ENCODE peak calls at places on chromosomes 11 and 22, in four cellular contexts. One of them, this sample, is unnamed.

GRCh38 chr11:74182635-74183034 is 11.5 kb downstream of the PPME1 start:
- DNase-seq in fibroblast of the aortic adventitia: peak
- DNase-seq in GM12865: no peak
- DNase-seq in AG09309: no peak
- DNase-seq in this sample: no peak

GRCh38 chr11:129260750-129261149 is 68.6 kb upstream of the ARHGAP32 start:
- DNase-seq in fibroblast of the aortic adventitia: peak
- DNase-seq in AG09309: no peak
- DNase-seq in GM12865: no peak
- DNase-seq in this sample: no peak

GRCh38 chr11:86523738-86524602 is 148.4 kb downstream of the ME3 start:
- DNase-seq in GM12865: no peak
- DNase-seq in fibroblast of the aortic adventitia: peak
- DNase-seq in AG09309: no peak
- DNase-seq in this sample: no peak

GRCh38 chr11:130192845-130193267 is 33.3 kb downstream of the ST14 start:
- DNase-seq in GM12865: no peak
- DNase-seq in AG09309: no peak
- DNase-seq in fibroblast of the aortic adventitia: no peak
- DNase-seq in this sample: no peak

GRCh38 chr11:72072348-72072747 is 8.0 kb downstream of the NUMA1 start:
- DNase-seq in fibroblast of the aortic adventitia: peak
- DNase-seq in GM12865: no peak
- DNase-seq in AG09309: peak
- DNase-seq in this sample: no peak

GRCh38 chr22:36950797-36951590 is 37.6 kb downstream of the CSF2RB start:
- DNase-seq in AG09309: no peak
- DNase-seq in GM12865: no peak
- DNase-seq in fibroblast of the aortic adventitia: no peak
- DNase-seq in this sample: no peak

GRCh38 chr11:129973809-129974208 is 28.8 kb downstream of the PRDM10 start:
- DNase-seq in GM12865: no peak
- DNase-seq in fibroblast of the aortic adventitia: no peak
- DNase-seq in AG09309: no peak
- DNase-seq in this sample: no peak

GRCh38 chr11:82462588-82462987 is 271.1 kb downstream of the FAM181B start:
- DNase-seq in GM12865: no peak
- DNase-seq in fibroblast of the aortic adventitia: no peak
- DNase-seq in AG09309: no peak
- DNase-seq in this sample: no peak

GRCh38 chr22:44623771-44624510 is 78.1 kb upstream of the PRR5 start:
- DNase-seq in GM12865: peak
- DNase-seq in AG09309: no peak
- DNase-seq in fibroblast of the aortic adventitia: peak
- DNase-seq in this sample: peak

GRCh38 chr11:102117472-102118113 is 7.3 kb downstream of the YAP1 start:
- DNase-seq in GM12865: no peak
- DNase-seq in AG09309: no peak
- DNase-seq in fibroblast of the aortic adventitia: peak
- DNase-seq in this sample: no peak

GRCh38 chr11:134171951-134172350 is 51.8 kb downstream of the NCAPD3 start:
- DNase-seq in fibroblast of the aortic adventitia: no peak
- DNase-seq in GM12865: no peak
- DNase-seq in AG09309: no peak
- DNase-seq in this sample: no peak

GRCh38 chr11:126403658-126404057 is 48.2 kb downstream of the ST3GAL4 start:
- DNase-seq in GM12865: peak
- DNase-seq in fibroblast of the aortic adventitia: no peak
- DNase-seq in AG09309: no peak
- DNase-seq in this sample: no peak

GRCh38 chr11:117345039-117345438 is 17.4 kb downstream of the CEP164 start:
- DNase-seq in AG09309: peak
- DNase-seq in fibroblast of the aortic adventitia: peak
- DNase-seq in GM12865: no peak
- DNase-seq in this sample: no peak

GRCh38 chr11:87038235-87038960 is 664 bp downstream of the TMEM135 start:
- DNase-seq in GM12865: peak
- DNase-seq in fibroblast of the aortic adventitia: no peak
- DNase-seq in AG09309: no peak
- DNase-seq in this sample: no peak

GRCh38 chr11:106990322-106990721 is 28.0 kb downstream of the GUCY1A2 start:
- DNase-seq in AG09309: no peak
- DNase-seq in fibroblast of the aortic adventitia: no peak
- DNase-seq in GM12865: no peak
- DNase-seq in this sample: peak

GRCh38 chr11:86408845-86409244 is 34.2 kb downstream of the CCDC81 start:
- DNase-seq in AG09309: no peak
- DNase-seq in fibroblast of the aortic adventitia: no peak
- DNase-seq in GM12865: no peak
- DNase-seq in this sample: no peak

GRCh38 chr11:8928981-8929615 is 3.6 kb downstream of the C11orf16 start:
- DNase-seq in AG09309: peak
- DNase-seq in GM12865: no peak
- DNase-seq in fibroblast of the aortic adventitia: no peak
- DNase-seq in this sample: no peak

GRCh38 chr11:113163291-113164030 is 150.9 kb upstream of the TTC12 start:
- DNase-seq in GM12865: no peak
- DNase-seq in fibroblast of the aortic adventitia: peak
- DNase-seq in AG09309: no peak
- DNase-seq in this sample: no peak

GRCh38 chr11:5247479-5248192 is 2.0 kb downstream of the HBG1 start:
- DNase-seq in fibroblast of the aortic adventitia: no peak
- DNase-seq in AG09309: no peak
- DNase-seq in GM12865: no peak
- DNase-seq in this sample: no peak

GRCh38 chr11:123973816-123974215 is 3.8 kb downstream of the OR10S1 start:
- DNase-seq in AG09309: peak
- DNase-seq in GM12865: no peak
- DNase-seq in fibroblast of the aortic adventitia: peak
- DNase-seq in this sample: no peak

GRCh38 chr11:117090111-117090706 is 8.0 kb downstream of the SIK3 start:
- DNase-seq in AG09309: no peak
- DNase-seq in fibroblast of the aortic adventitia: no peak
- DNase-seq in GM12865: no peak
- DNase-seq in this sample: no peak

GRCh38 chr11:2221024-2221423 is 49.4 kb downstream of the ASCL2 start:
- DNase-seq in GM12865: no peak
- DNase-seq in AG09309: no peak
- DNase-seq in fibroblast of the aortic adventitia: no peak
- DNase-seq in this sample: no peak
- H3K4me3 ChIP-seq in GM12865: no peak
- H3K4me3 ChIP-seq in AG09309: no peak
- H3K4me3 ChIP-seq in fibroblast of the aortic adventitia: no peak
- H3K4me3 ChIP-seq in this sample: no peak

GRCh38 chr22:41252365-41252764 is 11.6 kb upstream of the CHADL start:
- DNase-seq in fibroblast of the aortic adventitia: no peak
- DNase-seq in GM12865: no peak
- DNase-seq in AG09309: no peak
- DNase-seq in this sample: no peak

GRCh38 chr22:41254230-41254629 is 13.5 kb upstream of the CHADL start:
- DNase-seq in fibroblast of the aortic adventitia: no peak
- DNase-seq in AG09309: no peak
- DNase-seq in GM12865: no peak
- DNase-seq in this sample: no peak

GRCh38 chr22:41256898-41257260 is 16.1 kb upstream of the CHADL start:
- DNase-seq in AG09309: no peak
- DNase-seq in GM12865: no peak
- DNase-seq in fibroblast of the aortic adventitia: peak
- DNase-seq in this sample: no peak

GRCh38 chr22:41257696-41258095 is 17.0 kb upstream of the CHADL start:
- DNase-seq in GM12865: no peak
- DNase-seq in AG09309: no peak
- DNase-seq in fibroblast of the aortic adventitia: no peak
- DNase-seq in this sample: no peak

GRCh38 chr22:41256254-41256897 is 15.6 kb upstream of the CHADL start:
- DNase-seq in fibroblast of the aortic adventitia: peak
- DNase-seq in AG09309: peak
- DNase-seq in GM12865: no peak
- DNase-seq in this sample: no peak
- TF ChIP-seq CTCF in fibroblast of the aortic adventitia: peak
- TF ChIP-seq CTCF in AG09309: peak
- TF ChIP-seq CTCF in GM12865: no peak
- TF ChIP-seq CTCF in this sample: no peak

GRCh38 chr11:12888525-12889158 is 120.5 kb upstream of the RASSF10 start:
- DNase-seq in fibroblast of the aortic adventitia: peak
- DNase-seq in AG09309: peak
- DNase-seq in GM12865: peak
- DNase-seq in this sample: peak

GRCh38 chr11:12886508-12886907 is 122.6 kb upstream of the RASSF10 start:
- DNase-seq in AG09309: no peak
- DNase-seq in GM12865: no peak
- DNase-seq in fibroblast of the aortic adventitia: no peak
- DNase-seq in this sample: no peak

GRCh38 chr11:12893787-12894672 is 115.1 kb upstream of the RASSF10 start:
- DNase-seq in fibroblast of the aortic adventitia: peak
- DNase-seq in GM12865: peak
- DNase-seq in AG09309: no peak
- DNase-seq in this sample: peak

GRCh38 chr11:12889243-12889642 is 119.9 kb upstream of the RASSF10 start:
- DNase-seq in AG09309: peak
- DNase-seq in GM12865: no peak
- DNase-seq in fibroblast of the aortic adventitia: peak
- DNase-seq in this sample: no peak

GRCh38 chr11:12890476-12890875 is 118.6 kb upstream of the RASSF10 start:
- DNase-seq in AG09309: no peak
- DNase-seq in fibroblast of the aortic adventitia: peak
- DNase-seq in GM12865: no peak
- DNase-seq in this sample: no peak
- H3K4me3 ChIP-seq in AG09309: no peak
- H3K4me3 ChIP-seq in fibroblast of the aortic adventitia: no peak
- H3K4me3 ChIP-seq in GM12865: no peak
- H3K4me3 ChIP-seq in this sample: no peak

GRCh38 chr11:64007160-64007628 is 21.0 kb downstream of the OTUB1 start:
- DNase-seq in GM12865: no peak
- DNase-seq in fibroblast of the aortic adventitia: peak
- DNase-seq in AG09309: no peak
- DNase-seq in this sample: no peak
- TF ChIP-seq CTCF in GM12865: no peak
- TF ChIP-seq CTCF in fibroblast of the aortic adventitia: no peak
- TF ChIP-seq CTCF in AG09309: no peak
- TF ChIP-seq CTCF in this sample: no peak

GRCh38 chr11:65921033-65921555 is 1.9 kb downstream of the DRAP1 start:
- DNase-seq in AG09309: no peak
- DNase-seq in fibroblast of the aortic adventitia: no peak
- DNase-seq in GM12865: no peak
- DNase-seq in this sample: no peak
- H3K4me3 ChIP-seq in AG09309: peak
- H3K4me3 ChIP-seq in fibroblast of the aortic adventitia: peak
- H3K4me3 ChIP-seq in GM12865: no peak
- H3K4me3 ChIP-seq in this sample: no peak

DNA sequence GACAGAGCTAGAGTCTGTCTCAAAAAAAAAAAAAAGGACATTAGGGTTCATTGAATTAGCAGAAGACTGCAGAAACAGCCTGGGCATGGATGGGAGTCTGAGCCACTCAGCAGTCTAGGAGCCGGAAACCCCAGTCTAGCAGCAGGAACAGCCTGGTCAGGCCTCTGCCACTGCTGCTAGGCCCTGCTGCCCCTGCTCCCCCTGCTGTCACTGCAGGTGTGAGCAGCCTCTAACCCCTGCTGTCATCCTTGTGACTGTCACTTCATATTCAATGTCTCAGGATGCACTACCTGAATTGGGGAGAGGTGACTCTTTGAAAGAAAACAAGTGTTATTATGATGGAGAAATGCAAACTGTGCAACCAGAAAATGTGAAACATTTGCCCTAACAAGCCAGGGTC is 7.0 kb upstream of the DDX17 start:
- DNase-seq in GM12865: peak
- DNase-seq in AG09309: no peak
- DNase-seq in fibroblast of the aortic adventitia: no peak
- DNase-seq in this sample: peak
- TF ChIP-seq CTCF in GM12865: peak
- TF ChIP-seq CTCF in AG09309: peak
- TF ChIP-seq CTCF in fibroblast of the aortic adventitia: no peak
- TF ChIP-seq CTCF in this sample: peak

DNA sequence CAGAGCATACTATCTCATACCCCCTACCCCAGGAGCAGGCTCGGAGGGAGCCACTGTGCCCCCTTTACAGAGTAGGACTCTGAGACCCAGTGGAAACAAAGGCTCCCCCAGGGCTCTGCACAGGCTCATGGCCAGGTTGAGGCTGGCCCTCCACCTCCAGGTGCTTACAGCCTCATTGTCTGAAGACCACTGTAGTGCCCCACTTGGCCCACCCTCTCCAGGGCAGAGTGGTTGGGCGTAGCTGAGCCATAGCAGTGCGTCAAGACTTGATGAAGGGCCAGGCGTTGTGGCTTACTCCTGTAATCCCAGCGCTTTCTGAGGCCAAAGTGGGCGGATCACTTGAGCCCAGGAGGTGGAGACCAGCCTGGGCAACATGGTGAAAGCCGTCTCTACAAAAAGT is 1.7 kb downstream of the ANKRD13D start:
- DNase-seq in GM12865: no peak
- DNase-seq in fibroblast of the aortic adventitia: peak
- DNase-seq in AG09309: peak
- DNase-seq in this sample: no peak
- H3K4me3 ChIP-seq in GM12865: no peak
- H3K4me3 ChIP-seq in fibroblast of the aortic adventitia: peak
- H3K4me3 ChIP-seq in AG09309: peak
- H3K4me3 ChIP-seq in this sample: no peak

GRCh38 chr11:69881467-69882269 is 62.5 kb upstream of the FGF3 start:
- DNase-seq in fibroblast of the aortic adventitia: no peak
- DNase-seq in AG09309: no peak
- DNase-seq in GM12865: no peak
- DNase-seq in this sample: peak
- TF ChIP-seq CTCF in fibroblast of the aortic adventitia: no peak
- TF ChIP-seq CTCF in AG09309: no peak
- TF ChIP-seq CTCF in GM12865: no peak
- TF ChIP-seq CTCF in this sample: peak